ENCODE peak calls at places on chromosome 16, in ten cellular contexts. N is GM10248; B is hypothalamus; U is NCI-H1417; G is HL-60; M is COR-L47; I is stimulated activated CD8-positive, alpha-beta memory T cell treated with anti-CD3 and anti-CD28 coated beads, Interleukin-7, amount 100 ng/mL, for 4 hours; T is effector CD4-positive, alpha-beta T cell; A is activated T-helper 1 cell treated with anti-CD3 and anti-CD28 coated beads, Interleukin-2, amount 50 U/mL, for 16 hours; P is NCI-H345. E is an unnamed sample.

GRCh38 chr16:56972403-56972802 is 10.7 kb downstream of the CETP start:
- DNase-seq in M (no peak), T (no peak), B (no peak), P (no peak), I (no peak), G (no peak), N (no peak), A (no peak), U (no peak), E (no peak)

GRCh38 chr16:10180042-10180770 is 2.0 kb downstream of the GRIN2A start:
- DNase-seq in P (no peak), M (no peak), A (no peak), N (peak; percentile 18), I (no peak), U (no peak), T (no peak), B (no peak), G (no peak), E (no peak)

GRCh38 chr16:89112377-89113151 is 18.9 kb downstream of the ACSF3 start:
- DNase-seq in T (no peak), A (no peak), B (no peak), G (no peak), N (no peak), M (no peak), I (no peak), U (no peak), P (no peak), E (no peak)

GRCh38 chr16:30112197-30113030 is 923 bp downstream of the GDPD3 start:
- DNase-seq in M (peak; percentile 4), G (peak; percentile 52), N (peak; percentile 86), T (peak; percentile 28), P (peak; percentile 36), U (no peak), A (peak; percentile 39), B (no peak), I (peak; percentile 27), E (peak; percentile 10)

GRCh38 chr16:30585022-30585399 is 486 bp downstream of the ZNF785 start:
- DNase-seq in M (peak; percentile 10), B (no peak), T (no peak), U (no peak), I (no peak), N (no peak), G (no peak), P (peak; percentile 49), A (no peak), E (no peak)

GRCh38 chr16:50153648-50154368 is 702 bp downstream of the TENT4B start:
- DNase-seq in A (peak; percentile 15), P (no peak), N (peak; percentile 39), U (no peak), I (peak; percentile 13), T (peak; percentile 26), B (no peak), M (no peak), G (no peak), E (no peak)

GRCh38 chr16:49698416-49698815 is 157.5 kb downstream of the ZNF423 start:
- DNase-seq in I (no peak), B (no peak), U (no peak), T (no peak), N (no peak), A (no peak), P (no peak), G (no peak), M (no peak), E (no peak)

GRCh38 chr16:6725634-6726331 is 606.9 kb upstream of the RBFOX1 start:
- DNase-seq in G (no peak), P (no peak), I (no peak), A (no peak), N (no peak), M (peak; percentile 3), B (no peak), T (no peak), U (peak; percentile 0), E (no peak)

GRCh38 chr16:11252482-11252931 is 3.5 kb downstream of the SOCS1 start:
- DNase-seq in I (no peak), A (no peak), N (no peak), U (no peak), B (no peak), P (no peak), G (no peak), M (no peak), T (no peak), E (no peak)

GRCh38 chr16:86231996-86232350 is 278.4 kb upstream of the FOXF1 start:
- DNase-seq in N (no peak), M (no peak), B (no peak), G (no peak), T (no peak), P (no peak), A (no peak), U (no peak), I (no peak), E (no peak)

GRCh38 chr16:75860654-75861053 is 134.4 kb upstream of the CPHXL start:
- DNase-seq in A (no peak), P (peak; percentile 2), N (no peak), U (peak; percentile 70), T (no peak), M (peak; percentile 83), G (no peak), B (no peak), I (no peak), E (peak; percentile 27)

GRCh38 chr16:84239186-84239790 is 524 bp downstream of the KCNG4 start:
- DNase-seq in B (no peak), T (no peak), I (no peak), N (no peak), A (no peak), P (no peak), U (no peak), M (no peak), G (no peak), E (no peak)

GRCh38 chr16:65770752-65771151 is 595.7 kb upstream of the CDH5 start:
- DNase-seq in M (no peak), G (no peak), U (no peak), P (no peak), T (no peak), A (no peak), I (no peak), N (no peak), B (no peak), E (no peak)

GRCh38 chr16:17273142-17273561 is 197.6 kb downstream of the XYLT1 start:
- DNase-seq in B (no peak), I (peak; percentile 19), T (no peak), P (no peak), G (peak; percentile 66), M (no peak), N (peak; percentile 62), A (peak; percentile 2), U (no peak), E (no peak)

GRCh38 chr16:55508941-55509920 is at the start of gene LPCAT2:
- DNase-seq in A (no peak), I (no peak), U (peak; percentile 72), T (no peak), G (peak; percentile 87), N (peak; percentile 27), P (peak; percentile 54), M (no peak), B (no peak), E (peak; percentile 61)

GRCh38 chr16:11667824-11668589 is at the start of gene SNN:
- DNase-seq in I (peak; percentile 79), T (peak; percentile 82), A (peak; percentile 85), P (peak; percentile 90), U (peak; percentile 85), B (peak; percentile 54), N (peak; percentile 97), G (peak; percentile 49), M (peak; percentile 72), E (peak; percentile 75)

GRCh38 chr16:79372504-79373184 is 227.9 kb downstream of the MAF start:
- DNase-seq in U (no peak), A (no peak), G (no peak), P (no peak), T (no peak), M (no peak), B (no peak), N (no peak), I (peak; percentile 30), E (no peak)

GRCh38 chr16:70746708-70747424 is 54.1 kb downstream of the VAC14 start:
- DNase-seq in I (no peak), A (no peak), B (no peak), M (peak; percentile 29), U (no peak), P (no peak), T (no peak), G (peak; percentile 67), N (no peak), E (no peak)

GRCh38 chr16:31429314-31429713 is 1.2 kb upstream of the COX6A2 start:
- DNase-seq in U (no peak), I (no peak), G (no peak), A (no peak), B (no peak), N (no peak), P (no peak), M (no peak), T (no peak), E (no peak)

GRCh38 chr16:27401768-27402568 is at the start of gene IL21R:
- DNase-seq in P (peak; percentile 2), B (no peak), T (peak; percentile 83), I (peak; percentile 93), G (peak; percentile 84), U (no peak), M (no peak), A (peak; percentile 77), N (peak; percentile 84), E (no peak)

GRCh38 chr16:9092963-9093477 is 1.6 kb downstream of the HAPSTR1 start:
- DNase-seq in U (peak; percentile 26), A (no peak), N (no peak), I (no peak), B (no peak), M (peak; percentile 10), P (peak; percentile 31), G (no peak), T (peak; percentile 12), E (no peak)

GRCh38 chr16:17224859-17225258 is 245.9 kb downstream of the XYLT1 start:
- DNase-seq in A (no peak), M (no peak), B (peak; percentile 5), P (no peak), I (peak; percentile 21), G (peak; percentile 82), N (no peak), U (no peak), T (no peak), E (no peak)

GRCh38 chr16:88669986-88670385 is 7.1 kb upstream of the MVD start:
- DNase-seq in M (no peak), U (no peak), A (no peak), T (no peak), B (no peak), P (no peak), I (no peak), N (no peak), G (no peak), E (no peak)

GRCh38 chr16:86067516-86067915 is 168.6 kb downstream of the IRF8 start:
- DNase-seq in G (no peak), N (no peak), B (no peak), U (no peak), I (no peak), P (no peak), A (no peak), M (no peak), T (no peak), E (no peak)

GRCh38 chr16:2523801-2524231 is 3.6 kb downstream of the AMDHD2 start:
- DNase-seq in N (no peak), P (no peak), M (no peak), B (no peak), I (no peak), T (no peak), U (no peak), G (no peak), A (no peak), E (no peak)

GRCh38 chr16:12617401-12617819 is 186.3 kb downstream of the CPPED1 start:
- DNase-seq in P (peak; percentile 4), I (no peak), A (peak; percentile 9), T (no peak), N (no peak), U (no peak), B (no peak), G (no peak), M (no peak), E (no peak)

GRCh38 chr16:51524555-51525373 is 373.7 kb upstream of the SALL1 start:
- DNase-seq in I (no peak), U (no peak), N (no peak), T (no peak), P (no peak), A (no peak), M (no peak), G (no peak), B (no peak), E (no peak)

GRCh38 chr16:66735891-66736290 is 15.5 kb downstream of the DYNC1LI2 start:
- DNase-seq in T (no peak), G (no peak), B (no peak), I (no peak), U (no peak), N (no peak), P (no peak), M (no peak), A (no peak), E (no peak)

E was measured in caudate nucleus.